ENCODE peak calls at places on chromosomes 12 and 14, in ten cellular contexts. N is gastrocnemius medialis; T is upper lobe of left lung; M is GM12864; V is cardiac muscle cell; L is GM12865; O is glutamatergic neuron; Z is epithelial cell of esophagus; E is CD4-positive, alpha-beta T cell; F is breast epithelium. Q is an unnamed sample.

GRCh38 chr12:116194935-116195431 is 82.5 kb downstream of the MED13L start:
- DNase-seq in N (no peak), T (no peak), M (peak; percentile 80), V (no peak), L (peak; percentile 94), O (no peak), Z (no peak), E (peak; percentile 6), F (no peak), Q (no peak)

GRCh38 chr14:99422220-99423010 is 58.2 kb downstream of the SETD3 start:
- DNase-seq in N (no peak), T (no peak), M (no peak), V (no peak), L (no peak), O (no peak), Z (no peak), E (no peak), F (no peak), Q (no peak)

GRCh38 chr12:118103601-118104382 is at the start of gene VSIG10:
- DNase-seq in N (peak; percentile 80), T (peak; percentile 93), M (no peak), V (peak; percentile 67), L (peak; percentile 61), O (peak; percentile 71), Z (peak; percentile 51), E (no peak), F (peak; percentile 20), Q (peak; percentile 73)

GRCh38 chr12:131287938-131288797 is 334.5 kb downstream of the ADGRD1 start:
- DNase-seq in N (no peak), T (peak; percentile 25), M (no peak), V (no peak), L (no peak), O (no peak), Z (no peak), E (no peak), F (no peak), Q (peak; percentile 55)

GRCh38 chr12:88925370-88925915 is 345.2 kb upstream of the KITLG start:
- DNase-seq in N (no peak), T (no peak), M (no peak), V (no peak), L (no peak), O (no peak), Z (no peak), E (no peak), F (no peak), Q (no peak)

GRCh38 chr14:105945891-105946290 is 419.5 kb downstream of the TMEM121 start:
- DNase-seq in N (no peak), T (no peak), M (no peak), V (no peak), L (peak; percentile 28), O (no peak), Z (no peak), E (no peak), F (no peak), Q (no peak)

GRCh38 chr12:39620664-39621658 is 1.4 kb upstream of the ABCD2 start:
- DNase-seq in N (no peak), T (no peak), M (peak; percentile 63), V (no peak), L (peak; percentile 78), O (no peak), Z (no peak), E (peak; percentile 27), F (no peak), Q (no peak)

GRCh38 chr12:6834873-6835272 is 5.9 kb upstream of the GNB3 start:
- DNase-seq in N (no peak), T (no peak), M (no peak), V (no peak), L (no peak), O (no peak), Z (no peak), E (no peak), F (no peak), Q (no peak)

GRCh38 chr12:124609041-124609984 is 41.9 kb upstream of the NCOR2 start:
- DNase-seq in N (no peak), T (peak; percentile 94), M (peak; percentile 41), V (no peak), L (peak; percentile 87), O (no peak), Z (peak; percentile 92), E (peak; percentile 90), F (peak; percentile 91), Q (peak; percentile 87)

GRCh38 chr12:1444142-1444516 is 150.3 kb downstream of the FBXL14 start:
- DNase-seq in N (no peak), T (no peak), M (no peak), V (no peak), L (no peak), O (no peak), Z (no peak), E (no peak), F (no peak), Q (no peak)

GRCh38 chr14:97005908-97006307 is 208.7 kb downstream of the VRK1 start:
- DNase-seq in N (no peak), T (no peak), M (no peak), V (peak; percentile 3), L (no peak), O (no peak), Z (no peak), E (no peak), F (no peak), Q (no peak)

GRCh38 chr14:29861996-29862395 is 65.7 kb downstream of the PRKD1 start:
- DNase-seq in N (no peak), T (no peak), M (no peak), V (no peak), L (no peak), O (no peak), Z (no peak), E (no peak), F (no peak), Q (no peak)

GRCh38 chr12:26271024-26271423 is 75.7 kb downstream of the SSPN start:
- DNase-seq in N (no peak), T (no peak), M (no peak), V (no peak), L (no peak), O (no peak), Z (peak; percentile 57), E (no peak), F (no peak), Q (no peak)

GRCh38 chr12:123532808-123533649 is 490 bp downstream of the RILPL1 start:
- DNase-seq in N (peak; percentile 36), T (peak; percentile 90), M (no peak), V (peak; percentile 78), L (peak; percentile 19), O (peak; percentile 63), Z (peak; percentile 23), E (no peak), F (no peak), Q (peak; percentile 71)

DNA sequence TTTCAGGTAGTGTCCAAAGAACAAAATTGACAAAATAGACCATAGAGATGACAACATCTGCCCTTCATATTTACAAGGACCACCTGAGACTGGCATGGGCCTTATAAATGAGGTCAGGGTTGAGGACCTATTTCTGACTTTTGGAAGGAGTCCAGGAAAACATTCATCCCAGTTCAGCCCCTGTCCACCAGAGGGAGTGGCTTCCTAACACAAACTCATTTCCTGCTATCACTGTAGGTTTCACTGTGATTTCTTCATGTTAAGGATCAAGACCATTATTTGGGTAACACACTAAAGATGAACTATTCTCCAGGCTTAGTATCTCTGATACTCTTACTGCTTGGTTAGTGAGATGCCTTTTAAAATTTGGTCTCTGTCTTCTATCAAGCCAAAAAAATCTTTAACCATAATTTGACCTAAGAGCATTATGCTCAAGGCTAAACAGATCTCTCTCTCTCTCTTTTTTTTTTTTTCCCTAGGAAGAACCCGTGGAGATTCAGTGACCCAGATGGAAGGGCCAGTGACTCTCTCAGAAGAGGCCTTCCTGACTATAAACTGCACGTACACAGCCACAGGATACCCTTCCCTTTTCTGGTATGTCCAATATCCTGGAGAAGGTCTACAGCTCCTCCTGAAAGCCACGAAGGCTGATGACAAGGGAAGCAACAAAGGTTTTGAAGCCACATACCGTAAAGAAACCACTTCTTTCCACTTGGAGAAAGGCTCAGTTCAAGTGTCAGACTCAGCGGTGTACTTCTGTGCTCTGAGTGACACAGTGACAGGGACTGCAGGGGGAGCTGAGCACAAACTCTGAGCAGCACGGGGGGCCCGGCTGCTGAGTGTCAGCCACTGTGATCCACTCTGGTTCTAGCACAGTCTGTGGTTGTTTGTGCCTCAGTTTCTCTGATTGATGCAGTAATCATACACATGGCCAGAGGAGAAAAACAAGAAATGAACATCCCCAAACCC is 267.6 kb upstream of the OR4E1 start:
- DNase-seq in N (no peak), T (peak; percentile 10), M (no peak), V (peak; percentile 56), L (peak; percentile 28), O (peak; percentile 56), Z (peak; percentile 52), E (no peak), F (no peak), Q (no peak)
- TF ChIP-seq CTCF in N (no peak), T (peak; percentile 35), M (peak; percentile 64), V (peak; percentile 42), L (peak; percentile 51), O (peak; percentile 84), Z (peak; percentile 68), E (peak; percentile 20), F (peak; percentile 26), Q (peak; percentile 75)

DNA sequence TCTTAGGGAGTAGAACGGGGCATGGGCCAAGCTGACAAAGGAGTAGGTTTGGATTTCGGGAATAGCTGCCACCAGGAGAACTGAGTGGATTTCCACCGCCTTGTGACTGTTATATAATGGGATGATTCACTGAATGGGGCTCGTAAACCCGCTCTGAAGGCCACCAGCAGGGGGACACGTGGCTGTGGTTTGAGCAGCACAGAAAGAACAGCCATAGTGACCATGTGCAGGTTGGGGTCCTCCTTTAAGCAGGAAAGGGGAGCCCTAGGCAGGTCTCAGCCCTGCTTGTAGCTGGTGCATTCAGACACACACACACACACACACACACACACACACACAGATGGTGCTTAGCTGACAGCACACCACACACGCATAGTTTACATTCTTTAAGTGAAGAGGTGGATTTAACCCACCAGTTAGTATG is 8.6 kb upstream of the ASB2 start:
- DNase-seq in N (peak; percentile 87), T (no peak), M (no peak), V (peak; percentile 79), L (peak; percentile 40), O (peak; percentile 69), Z (peak; percentile 27), E (no peak), F (no peak), Q (no peak)
- TF ChIP-seq CTCF in N (peak; percentile 87), T (peak; percentile 22), M (peak; percentile 63), V (peak; percentile 41), L (peak; percentile 42), O (peak; percentile 49), Z (peak; percentile 24), E (no peak), F (no peak), Q (peak; percentile 63)

DNA sequence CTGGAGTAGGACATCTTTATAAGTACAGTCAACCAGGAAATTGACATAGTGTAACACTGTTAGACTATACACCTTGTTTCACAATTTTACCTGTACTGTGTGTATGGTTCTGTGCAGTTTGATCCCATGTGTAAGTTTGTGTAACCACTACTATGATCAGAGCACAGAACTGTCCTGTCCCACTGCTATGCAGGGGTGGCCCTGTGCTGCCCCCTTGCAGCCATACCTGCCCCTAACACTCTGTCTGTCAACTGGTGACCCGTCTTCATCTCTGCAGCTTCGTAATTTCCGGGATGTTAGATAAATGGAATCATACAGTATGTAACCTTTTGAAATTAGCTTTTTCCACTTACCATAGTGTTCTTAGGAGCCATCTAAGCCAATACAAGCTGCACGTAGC is 58.7 kb upstream of the RD3L start:
- DNase-seq in N (no peak), T (no peak), M (no peak), V (peak; percentile 9), L (no peak), O (peak; percentile 47), Z (no peak), E (no peak), F (no peak), Q (no peak)
- TF ChIP-seq CTCF in N (no peak), T (no peak), M (peak; percentile 17), V (peak; percentile 7), L (peak; percentile 23), O (peak; percentile 36), Z (no peak), E (no peak), F (no peak), Q (peak; percentile 54)

GRCh38 chr12:102300824-102301461 is 103.3 kb upstream of the PMCH start:
- DNase-seq in N (no peak), T (no peak), M (peak; percentile 62), V (peak; percentile 1), L (peak; percentile 81), O (no peak), Z (peak; percentile 77), E (no peak), F (no peak), Q (no peak)
- TF ChIP-seq CTCF in N (no peak), T (peak; percentile 49), M (peak; percentile 68), V (peak; percentile 56), L (peak; percentile 59), O (no peak), Z (peak; percentile 65), E (no peak), F (no peak), Q (peak; percentile 47)